ENCODE peak calls at places on chromosomes 11 and 22, in six cellular contexts. B is CD8-positive, alpha-beta T cell; A is SK-N-SH; H is A549; V is neural progenitor cell; Y is lower lobe of right lung. I is an unnamed sample.
A peak's percentile ranks its signal among the peaks of the same experiment; 100 is the strongest.

GRCh38 chr11:6022954-6023353 is 7.6 kb downstream of the OR56A1 start:
- DNase-seq in B (no peak), A (no peak), H (peak; percentile 57), V (peak; percentile 76), Y (no peak), I (no peak)

GRCh38 chr22:49853981-49854791 is 542 bp downstream of the ZBED4 start:
- DNase-seq in B (no peak), A (peak; percentile 59), H (peak; percentile 21), V (peak; percentile 68), Y (peak; percentile 65), I (no peak)

GRCh38 chr22:27752771-27753170 is 48.8 kb downstream of the MN1 start:
- DNase-seq in B (no peak), A (no peak), H (peak; percentile 12), V (no peak), Y (peak; percentile 34), I (no peak)

GRCh38 chr11:44003736-44004451 is 43.9 kb upstream of the ACCSL start:
- DNase-seq in B (no peak), A (no peak), H (no peak), V (no peak), Y (no peak), I (no peak)

GRCh38 chr22:35883028-35883620 is 145.5 kb downstream of the RBFOX2 start:
- DNase-seq in B (no peak), A (no peak), H (peak; percentile 7), V (peak; percentile 19), Y (no peak), I (no peak)

GRCh38 chr22:36797334-36797733 is 19.5 kb downstream of the PVALB start:
- DNase-seq in B (no peak), A (no peak), H (no peak), V (no peak), Y (no peak), I (no peak)

GRCh38 chr22:23652286-23652685 is 20.2 kb upstream of the DRICH1 start:
- DNase-seq in B (no peak), A (no peak), H (no peak), V (no peak), Y (peak; percentile 23), I (no peak)

GRCh38 chr11:35822815-35823495 is 120.9 kb upstream of the LDLRAD3 start:
- DNase-seq in B (no peak), A (no peak), H (no peak), V (no peak), Y (no peak), I (no peak)

GRCh38 chr11:75717608-75718403 is at the start of gene MOGAT2:
- DNase-seq in B (no peak), A (no peak), H (no peak), V (no peak), Y (no peak), I (no peak)

GRCh38 chr11:1260023-1260501 is 37.2 kb downstream of the MUC5B start:
- DNase-seq in B (no peak), A (peak; percentile 91), H (peak; percentile 76), V (no peak), Y (no peak), I (no peak)

GRCh38 chr22:18114976-18115652 is 4.5 kb downstream of the TUBA8 start:
- DNase-seq in B (no peak), A (no peak), H (no peak), V (no peak), Y (no peak), I (no peak)

GRCh38 chr11:72864692-72865655 is 50.8 kb downstream of the ATG16L2 start:
- DNase-seq in B (no peak), A (peak; percentile 49), H (no peak), V (no peak), Y (no peak), I (no peak)

GRCh38 chr11:100629671-100630070 is 57.4 kb upstream of the ARHGAP42 start:
- DNase-seq in B (no peak), A (no peak), H (peak; percentile 47), V (no peak), Y (no peak), I (no peak)

GRCh38 chr11:26537341-26537740 is 34.7 kb downstream of the MUC15 start:
- DNase-seq in B (no peak), A (no peak), H (no peak), V (peak; percentile 42), Y (no peak), I (no peak)

GRCh38 chr11:75287579-75287978 is 47.0 kb downstream of the TPBGL start:
- DNase-seq in B (no peak), A (no peak), H (no peak), V (no peak), Y (no peak), I (no peak)

GRCh38 chr11:26088391-26088790 is 243.5 kb upstream of the ANO3 start:
- DNase-seq in B (no peak), A (no peak), H (no peak), V (no peak), Y (no peak), I (no peak)

GRCh38 chr22:46287873-46288751 is 8.6 kb upstream of the GTSE1 start:
- DNase-seq in B (peak; percentile 63), A (no peak), H (no peak), V (no peak), Y (peak; percentile 68), I (no peak)

GRCh38 chr11:113131036-113131775 is 170.0 kb downstream of the NCAM1 start:
- DNase-seq in B (no peak), A (no peak), H (no peak), V (no peak), Y (no peak), I (no peak)

GRCh38 chr11:60971520-60971919 is at the start of gene CD6:
- DNase-seq in B (peak; percentile 85), A (no peak), H (no peak), V (no peak), Y (no peak), I (no peak)

GRCh38 chr11:111934301-111934700 is 2.8 kb upstream of the DIXDC1 start:
- DNase-seq in B (no peak), A (no peak), H (no peak), V (no peak), Y (no peak), I (no peak)

GRCh38 chr11:1779806-1780699 is 16.3 kb upstream of the CTSD start:
- DNase-seq in B (no peak), A (peak; percentile 21), H (no peak), V (no peak), Y (no peak), I (no peak)

GRCh38 chr11:45930031-45930794 is 7.8 kb downstream of the LARGE2 start:
- DNase-seq in B (peak; percentile 74), A (peak; percentile 39), H (no peak), V (no peak), Y (peak; percentile 74), I (no peak)

GRCh38 chr22:27558658-27559371 is 242.7 kb downstream of the MN1 start:
- DNase-seq in B (no peak), A (no peak), H (no peak), V (no peak), Y (no peak), I (no peak)

GRCh38 chr11:1553808-1554594 is 18.1 kb downstream of the DUSP8 start:
- DNase-seq in B (no peak), A (no peak), H (no peak), V (no peak), Y (peak; percentile 94), I (no peak)

GRCh38 chr11:128473631-128474030 is 113.7 kb downstream of the ETS1 start:
- DNase-seq in B (no peak), A (no peak), H (no peak), V (no peak), Y (no peak), I (no peak)

GRCh38 chr11:62544521-62545436 is 1.8 kb downstream of the AHNAK start:
- DNase-seq in B (peak; percentile 62), A (no peak), H (peak; percentile 48), V (peak; percentile 39), Y (no peak), I (no peak)

GRCh38 chr11:116376547-116376946 is 396.2 kb downstream of the BUD13 start:
- DNase-seq in B (no peak), A (no peak), H (no peak), V (no peak), Y (no peak), I (no peak)

GRCh38 chr22:20253161-20253560 is 15.0 kb downstream of the RTN4R start:
- DNase-seq in B (no peak), A (no peak), H (no peak), V (no peak), Y (no peak), I (no peak)
- H3K27ac ChIP-seq in B (no peak overlapping the region), A (no peak overlapping the region), H (no peak overlapping the region), V (no peak overlapping the region), Y (no peak overlapping the region), I (no peak overlapping the region)

GRCh38 chr11:33575311-33575710 is 125.3 kb downstream of the C11orf91 start:
- DNase-seq in B (no peak), A (no peak), H (no peak), V (no peak), Y (no peak), I (no peak)
- H3K27ac ChIP-seq in B (no peak overlapping the region), A (no peak overlapping the region), H (no peak overlapping the region), V (no peak overlapping the region), Y (no peak overlapping the region), I (no peak overlapping the region)

GRCh38 chr22:39469681-39470461 is 13.1 kb downstream of the MGAT3 start:
- DNase-seq in B (no peak), A (peak; percentile 44), H (no peak), V (peak; percentile 46), Y (no peak), I (peak; percentile 66)

GRCh38 chr22:39472570-39473556 is 16.1 kb downstream of the MGAT3 start:
- DNase-seq in B (no peak), A (no peak), H (no peak), V (no peak), Y (no peak), I (no peak)

GRCh38 chr22:39473856-39474255 is 17.0 kb downstream of the MGAT3 start:
- DNase-seq in B (no peak), A (no peak), H (no peak), V (no peak), Y (no peak), I (no peak)

GRCh38 chr22:39470462-39471335 is 13.9 kb downstream of the MGAT3 start:
- DNase-seq in B (no peak), A (peak; percentile 59), H (no peak), V (peak; percentile 48), Y (no peak), I (no peak)

GRCh38 chr22:39471421-39472141 is 14.8 kb downstream of the MGAT3 start:
- DNase-seq in B (no peak), A (no peak), H (no peak), V (peak; percentile 36), Y (no peak), I (no peak)
- H3K27ac ChIP-seq in B (no peak overlapping the region), A (no peak overlapping the region), H (peak overlapping the region; percentile 39), V (peak overlapping the region; percentile 27), Y (peak overlapping the region; percentile 86), I (peak overlapping the region; percentile 100)

DNA sequence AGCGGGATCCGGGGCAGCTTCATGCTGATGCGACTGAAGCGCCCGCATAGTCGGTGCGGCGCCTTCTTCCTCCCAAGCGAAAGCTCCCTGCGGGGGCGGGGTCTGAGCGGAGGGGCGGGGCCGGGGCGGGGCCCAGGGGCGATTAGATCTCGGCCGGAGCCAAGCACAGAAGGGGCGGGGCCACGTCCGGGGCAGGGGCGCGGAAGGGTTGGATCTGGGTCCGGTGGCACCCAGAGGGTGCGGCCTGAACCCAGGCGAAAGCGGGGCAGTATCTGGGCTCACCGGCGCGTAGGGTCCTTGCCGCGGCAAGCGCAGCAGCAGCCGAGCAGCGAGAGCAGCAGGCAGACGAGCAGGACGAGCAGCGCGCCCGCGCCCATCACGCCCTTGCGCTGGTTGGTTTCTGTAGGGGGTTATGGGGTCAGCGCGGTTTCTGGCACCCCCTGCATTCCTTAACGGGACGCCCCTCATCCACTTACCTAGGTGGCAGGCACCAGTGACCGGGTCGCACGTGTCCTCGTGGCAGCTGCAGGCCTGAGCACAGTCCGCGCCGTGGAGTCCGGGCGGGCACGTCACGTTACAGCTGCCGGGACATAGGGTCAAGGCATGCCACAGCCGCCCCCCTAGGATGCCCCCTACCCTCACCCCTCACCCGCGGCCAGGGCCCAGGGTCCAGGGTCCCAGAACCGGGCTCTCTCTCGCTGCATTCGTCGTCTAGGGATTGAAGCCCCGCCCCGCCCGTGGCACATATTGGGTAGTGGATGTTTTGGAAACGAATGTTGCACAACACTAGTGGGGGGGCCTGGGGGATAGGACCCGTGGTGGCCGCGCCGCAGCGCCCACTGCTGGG is 8.1 kb downstream of the SCARF2 start:
- DNase-seq in B (peak; percentile 86), A (peak; percentile 74), H (no peak), V (peak; percentile 87), Y (peak; percentile 84), I (no peak)
- H3K27ac ChIP-seq in B (no peak overlapping the region), A (no peak overlapping the region), H (no peak overlapping the region), V (no peak overlapping the region), Y (no peak overlapping the region), I (no peak overlapping the region)